ENCODE peak calls at places on chromosome 14, in six cellular contexts. P is glutamatergic neuron; E is epithelial cell of esophagus; X is cardiac septum; M is left ventricle myocardium inferior; O is CD8-positive, alpha-beta T cell. N is an unnamed sample.

GRCh38 chr14:96126339-96126770 is 78.3 kb upstream of the BDKRB2 start:
- DNase-seq in X (no peak), P (no peak), O (peak; percentile 28), E (no peak), M (no peak), N (no peak)

GRCh38 chr14:104239866-104240301 is 101.5 kb downstream of the KIF26A start:
- DNase-seq in P (no peak), M (no peak), O (no peak), E (no peak), X (no peak), N (peak; percentile 47)

GRCh38 chr14:44846232-44846824 is 115.4 kb downstream of the KLHL28 start:
- DNase-seq in E (peak; percentile 54), M (no peak), O (no peak), X (no peak), P (no peak), N (no peak)

GRCh38 chr14:76641541-76641940 is 119.7 kb upstream of the VASH1 start:
- DNase-seq in O (no peak), P (no peak), E (no peak), M (no peak), X (no peak), N (no peak)

GRCh38 chr14:65594153-65594881 is 181.8 kb downstream of the FUT8 start:
- DNase-seq in E (peak; percentile 23), O (no peak), P (no peak), X (no peak), M (no peak), N (peak; percentile 49)

GRCh38 chr14:40393143-40393542 is 960.9 kb upstream of the FBXO33 start:
- DNase-seq in E (peak; percentile 12), M (no peak), P (no peak), O (no peak), X (no peak), N (no peak)

GRCh38 chr14:92525318-92526095 is 11.9 kb downstream of the RIN3 start:
- DNase-seq in M (no peak), P (no peak), O (no peak), X (no peak), E (no peak), N (peak; percentile 39)

GRCh38 chr14:50038398-50039119 is 77.8 kb downstream of the VCPKMT start:
- DNase-seq in E (peak; percentile 99), X (no peak), O (no peak), M (no peak), P (no peak), N (no peak)

GRCh38 chr14:103696027-103696402 is 19.2 kb downstream of the XRCC3 start:
- DNase-seq in P (no peak), O (no peak), X (no peak), M (peak; percentile 12), E (no peak), N (no peak)

GRCh38 chr14:104368751-104369100 is 210.8 kb upstream of the C14orf180 start:
- DNase-seq in P (no peak), O (no peak), M (no peak), E (no peak), X (no peak), N (no peak)

GRCh38 chr14:50336428-50336827 is 24.3 kb downstream of the DMAC2L start:
- DNase-seq in X (no peak), P (no peak), E (no peak), M (no peak), O (no peak), N (no peak)

GRCh38 chr14:22387776-22388241 is 201.2 kb downstream of the DAD1 start:
- DNase-seq in X (no peak), P (peak; percentile 23), O (no peak), M (no peak), E (no peak), N (no peak)

GRCh38 chr14:22185191-22185590 is 403.8 kb downstream of the DAD1 start:
- DNase-seq in P (no peak), E (peak; percentile 62), X (no peak), O (no peak), M (no peak), N (no peak)

GRCh38 chr14:102592969-102593840 is 756 bp downstream of the RCOR1 start:
- DNase-seq in M (peak; percentile 57), O (peak; percentile 61), X (peak; percentile 76), E (peak; percentile 33), P (peak; percentile 54), N (peak; percentile 75)